ENCODE peak calls at places on chromosomes 7 and 10, in four cellular contexts. One of them, this sample, is unnamed.
A peak's percentile ranks its signal among the peaks of the same experiment; 100 is the strongest.

GRCh38 chr7:27162930-27163775 is 2.2 kb downstream of the HOXA9 start:
- DNase-seq in H1: no peak
- DNase-seq in WTC11: no peak
- DNase-seq in K562: no peak
- DNase-seq in this sample: no peak

GRCh38 chr10:76218045-76218444 is 786.6 kb downstream of the LRMDA start:
- DNase-seq in K562: no peak
- DNase-seq in H1: no peak
- DNase-seq in WTC11: no peak
- DNase-seq in this sample: peak; percentile 70

GRCh38 chr10:92689663-92690210 is at the start of gene HHEX:
- DNase-seq in K562: peak; percentile 88
- DNase-seq in H1: no peak
- DNase-seq in WTC11: peak; percentile 44
- DNase-seq in this sample: peak; percentile 87

GRCh38 chr7:48454750-48455192 is 283.5 kb downstream of the ABCA13 start:
- DNase-seq in K562: no peak
- DNase-seq in WTC11: peak; percentile 35
- DNase-seq in H1: peak; percentile 52
- DNase-seq in this sample: peak; percentile 17

GRCh38 chr10:33109788-33110469 is 151.9 kb upstream of the ITGB1 start:
- DNase-seq in K562: no peak
- DNase-seq in WTC11: no peak
- DNase-seq in H1: no peak
- DNase-seq in this sample: no peak

GRCh38 chr7:117338020-117338419 is 15.2 kb upstream of the WNT2 start:
- DNase-seq in K562: no peak
- DNase-seq in WTC11: no peak
- DNase-seq in H1: no peak
- DNase-seq in this sample: no peak

GRCh38 chr7:54904130-54904529 is 114.7 kb upstream of the EGFR start:
- DNase-seq in K562: no peak
- DNase-seq in H1: no peak
- DNase-seq in WTC11: no peak
- DNase-seq in this sample: no peak

GRCh38 chr7:116810267-116811116 is 51.9 kb upstream of the CAPZA2 start:
- DNase-seq in H1: no peak
- DNase-seq in WTC11: no peak
- DNase-seq in K562: no peak
- DNase-seq in this sample: no peak

GRCh38 chr10:1978593-1978992 is 241.3 kb upstream of the ADARB2 start:
- DNase-seq in H1: no peak
- DNase-seq in K562: no peak
- DNase-seq in WTC11: no peak
- DNase-seq in this sample: no peak

GRCh38 chr10:127556911-127557310 is 7.8 kb downstream of the NPS start:
- DNase-seq in H1: peak; percentile 82
- DNase-seq in K562: no peak
- DNase-seq in WTC11: peak; percentile 81
- DNase-seq in this sample: no peak

GRCh38 chr7:10076661-10077300 is 896.9 kb upstream of the PHF14 start:
- DNase-seq in WTC11: no peak
- DNase-seq in H1: no peak
- DNase-seq in K562: no peak
- DNase-seq in this sample: no peak

GRCh38 chr10:79401015-79401921 is 44.2 kb downstream of the ZCCHC24 start:
- DNase-seq in K562: no peak
- DNase-seq in H1: no peak
- DNase-seq in WTC11: no peak
- DNase-seq in this sample: peak; percentile 93

GRCh38 chr10:70907619-70908425 is 19.5 kb upstream of the PCBD1 start:
- DNase-seq in H1: no peak
- DNase-seq in WTC11: peak; percentile 7
- DNase-seq in K562: no peak
- DNase-seq in this sample: peak; percentile 23

GRCh38 chr10:70905071-70906021 is 17.0 kb upstream of the PCBD1 start:
- DNase-seq in K562: no peak
- DNase-seq in WTC11: peak; percentile 10
- DNase-seq in H1: no peak
- DNase-seq in this sample: peak; percentile 42

GRCh38 chr10:70906031-70906804 is 17.9 kb upstream of the PCBD1 start:
- DNase-seq in H1: no peak
- DNase-seq in WTC11: peak; percentile 3
- DNase-seq in K562: no peak
- DNase-seq in this sample: no peak

GRCh38 chr10:70908426-70909296 is 20.3 kb upstream of the PCBD1 start:
- DNase-seq in K562: no peak
- DNase-seq in H1: no peak
- DNase-seq in WTC11: peak; percentile 3
- DNase-seq in this sample: peak; percentile 7

DNA sequence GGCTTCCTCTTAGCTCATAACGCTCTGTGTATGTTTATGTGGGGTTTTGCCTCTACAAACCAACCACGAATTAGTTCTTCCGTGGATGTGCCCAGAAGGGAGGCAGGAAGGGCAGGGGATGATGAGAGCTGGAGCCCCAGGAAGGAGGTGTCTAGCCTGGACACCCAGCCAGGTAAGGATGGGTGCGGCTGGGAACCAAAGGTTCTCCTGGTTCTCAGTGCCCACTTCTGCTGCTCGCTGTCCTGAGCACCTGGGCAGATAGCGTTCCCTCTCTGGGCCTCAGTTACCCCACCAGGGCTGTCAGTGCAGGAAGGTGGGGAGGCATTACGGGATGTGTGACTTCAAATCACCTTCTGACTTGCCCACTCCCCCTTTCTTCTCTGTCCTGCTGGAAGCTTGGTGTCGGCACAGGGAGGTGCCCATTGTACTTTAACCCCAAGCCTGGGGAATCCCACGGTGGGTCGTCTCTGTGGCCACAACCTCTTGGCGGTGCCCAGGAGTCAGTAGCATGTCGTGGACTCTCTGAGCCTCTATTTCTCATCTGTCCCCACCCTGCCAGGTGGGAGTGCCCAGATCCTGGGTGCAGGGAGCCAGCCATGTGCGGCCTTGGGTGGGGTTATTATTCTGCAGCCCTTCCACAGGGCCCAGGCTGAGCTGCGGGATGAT is 18.7 kb upstream of the PCBD1 start:
- DNase-seq in WTC11: peak; percentile 6
- DNase-seq in H1: no peak
- DNase-seq in K562: no peak
- DNase-seq in this sample: peak; percentile 9
- TF ChIP-seq TEAD4 in WTC11: no peak
- TF ChIP-seq TEAD4 in H1: no peak
- TF ChIP-seq TEAD4 in K562: no peak
- TF ChIP-seq TEAD4 in this sample: no peak

DNA sequence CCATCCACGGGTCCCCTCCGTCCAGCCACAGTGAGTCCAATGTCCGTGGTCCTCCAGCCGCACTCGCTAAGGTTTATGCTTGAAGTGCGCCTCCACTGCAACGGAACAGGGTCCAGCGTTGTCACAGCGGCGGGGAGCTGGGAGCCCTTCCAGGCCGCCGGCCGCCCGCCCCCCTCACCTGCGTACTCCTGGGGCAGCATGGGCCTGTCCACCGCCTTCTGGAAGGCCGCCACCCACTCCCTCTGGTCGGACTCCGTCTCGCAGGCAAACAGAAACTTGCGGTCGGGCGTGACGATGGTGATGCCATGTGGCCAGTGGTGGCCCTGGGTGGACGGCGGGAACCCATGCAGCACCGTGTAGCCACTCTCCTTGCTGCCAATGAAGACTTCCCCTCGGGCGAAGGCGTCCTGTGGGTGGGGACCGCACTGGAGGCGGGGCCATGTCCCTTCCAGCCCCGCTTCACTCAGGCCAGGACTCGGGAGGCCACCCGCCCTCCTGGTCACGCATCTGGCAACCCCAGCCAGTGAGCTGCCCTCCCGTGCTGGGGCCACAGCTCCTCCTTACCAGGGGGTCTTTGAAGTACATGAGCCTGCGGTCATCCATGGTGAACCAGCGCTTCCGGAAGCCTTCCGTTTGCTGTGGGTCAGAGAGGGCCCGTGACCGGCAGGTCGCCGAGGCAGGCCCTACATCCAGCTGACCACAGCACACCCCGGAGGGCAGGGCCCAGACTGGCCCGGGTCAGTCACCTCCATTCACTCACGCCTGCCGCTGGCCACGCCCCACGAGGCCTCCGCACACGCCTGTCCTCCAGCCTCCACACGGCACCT is 22.7 kb downstream of the GET4 start:
- DNase-seq in H1: no peak
- DNase-seq in K562: peak; percentile 41
- DNase-seq in WTC11: no peak
- DNase-seq in this sample: no peak
- TF ChIP-seq TEAD4 in H1: no peak
- TF ChIP-seq TEAD4 in K562: no peak
- TF ChIP-seq TEAD4 in WTC11: no peak
- TF ChIP-seq TEAD4 in this sample: no peak

DNA sequence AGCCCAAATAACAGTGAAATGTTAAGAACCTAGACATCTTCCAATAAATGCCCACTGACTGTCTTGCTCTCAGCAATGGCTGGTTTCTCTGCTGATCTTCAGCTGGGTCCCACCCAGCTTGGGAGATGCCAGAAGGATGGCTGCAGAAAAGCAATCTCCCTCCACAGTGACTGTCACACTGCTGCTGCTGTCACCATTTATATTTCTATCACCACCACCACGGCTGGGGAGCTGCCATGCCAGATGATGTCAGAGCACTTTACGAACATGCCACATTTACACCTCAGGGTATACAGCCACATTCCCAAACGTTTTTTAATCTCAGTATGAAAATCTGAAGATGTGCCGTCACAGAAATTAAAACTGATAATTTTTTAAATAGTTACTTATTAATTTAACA is 29.8 kb upstream of the FRMD4A start:
- DNase-seq in H1: no peak
- DNase-seq in K562: no peak
- DNase-seq in WTC11: no peak
- DNase-seq in this sample: no peak
- TF ChIP-seq TEAD4 in H1: no peak
- TF ChIP-seq TEAD4 in K562: no peak
- TF ChIP-seq TEAD4 in WTC11: no peak
- TF ChIP-seq TEAD4 in this sample: no peak

GRCh38 chr7:159030490-159031134 is 114.1 kb downstream of the VIPR2 start:
- DNase-seq in H1: peak; percentile 87
- DNase-seq in WTC11: peak; percentile 88
- DNase-seq in K562: peak; percentile 90
- DNase-seq in this sample: peak; percentile 97
- TF ChIP-seq TEAD4 in H1: no peak
- TF ChIP-seq TEAD4 in WTC11: no peak
- TF ChIP-seq TEAD4 in K562: no peak
- TF ChIP-seq TEAD4 in this sample: no peak

DNA sequence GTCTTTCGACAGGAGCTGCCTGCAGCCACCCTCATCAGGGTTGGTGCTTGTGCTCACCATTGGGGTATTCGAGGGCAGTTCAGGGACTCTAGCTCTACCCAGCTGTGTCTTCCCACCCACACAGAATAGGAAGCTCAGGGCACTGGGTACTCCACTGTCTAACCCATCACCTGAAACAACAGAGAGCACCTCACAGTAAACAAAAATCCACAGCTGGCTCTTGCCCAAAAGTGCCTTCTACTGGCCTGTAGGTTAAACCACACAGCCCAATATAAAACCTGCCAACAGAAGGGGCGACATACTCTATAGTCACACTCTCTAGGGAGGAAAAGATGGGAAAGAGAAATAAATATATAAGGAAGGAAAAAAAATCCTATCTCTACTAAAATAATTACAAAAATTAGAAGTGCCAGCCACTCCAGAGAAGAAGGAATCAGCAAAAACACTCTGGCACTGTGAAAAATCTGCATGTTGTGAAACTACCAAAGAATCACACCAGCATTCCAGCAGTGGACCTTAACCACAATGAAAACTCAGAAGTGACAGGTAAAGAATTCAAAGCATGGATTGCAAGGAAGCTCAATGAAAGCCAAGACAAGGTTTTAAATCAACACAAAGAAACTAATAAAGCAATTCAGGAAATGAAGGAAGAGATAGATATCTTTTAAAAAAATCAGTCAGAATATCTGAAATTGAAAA is 110.0 kb downstream of the HGF start:
- DNase-seq in WTC11: no peak
- DNase-seq in K562: no peak
- DNase-seq in H1: no peak
- DNase-seq in this sample: no peak
- TF ChIP-seq TEAD4 in WTC11: no peak
- TF ChIP-seq TEAD4 in K562: no peak
- TF ChIP-seq TEAD4 in H1: peak; percentile 60
- TF ChIP-seq TEAD4 in this sample: no peak

DNA sequence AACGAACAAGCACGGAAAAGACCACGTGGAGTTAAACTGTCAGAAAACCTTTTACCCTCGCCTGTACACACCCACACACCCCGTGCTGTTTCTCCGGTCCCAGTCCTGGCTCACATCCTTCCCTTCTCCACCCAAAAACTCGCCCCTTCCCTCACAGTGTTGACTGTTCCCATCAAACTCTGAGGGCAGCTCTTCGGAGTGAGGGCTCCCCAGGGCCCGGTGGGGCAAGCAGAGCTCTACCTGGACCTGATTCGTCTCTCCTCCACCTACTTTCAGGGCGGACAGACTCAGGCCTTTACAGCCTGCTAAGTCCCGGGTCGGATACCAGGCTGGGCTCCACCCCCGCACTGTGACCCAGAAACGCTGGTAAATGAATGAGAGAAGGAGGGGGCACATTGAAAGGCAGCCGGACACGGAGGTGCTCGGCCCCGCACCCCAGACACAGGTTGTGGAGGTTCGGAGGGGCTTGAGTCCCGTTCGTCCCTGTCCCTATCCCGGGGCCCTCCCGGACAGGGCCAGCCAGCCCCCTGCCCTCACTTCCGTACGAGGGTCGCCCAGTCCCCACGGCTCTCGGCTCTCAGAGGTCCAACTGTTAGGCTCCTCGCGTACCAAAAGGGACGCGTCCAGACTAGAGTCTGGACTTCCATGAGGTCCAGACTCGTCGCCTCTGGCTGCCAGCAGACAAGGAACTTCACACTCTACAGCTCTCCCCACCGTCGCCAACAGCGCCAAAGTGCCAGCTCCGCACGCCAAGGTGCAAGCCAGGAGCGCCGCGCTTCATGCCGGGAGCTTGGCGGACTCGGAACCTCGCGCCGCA is 31.7 kb upstream of the ASL start:
- DNase-seq in K562: no peak
- DNase-seq in WTC11: peak; percentile 60
- DNase-seq in H1: peak; percentile 49
- DNase-seq in this sample: no peak
- TF ChIP-seq TEAD4 in K562: no peak
- TF ChIP-seq TEAD4 in WTC11: no peak
- TF ChIP-seq TEAD4 in H1: no peak
- TF ChIP-seq TEAD4 in this sample: no peak

GRCh38 chr7:158606111-158606510 is 18.5 kb upstream of the PTPRN2 start:
- DNase-seq in H1: no peak
- DNase-seq in K562: no peak
- DNase-seq in WTC11: no peak
- DNase-seq in this sample: no peak
- TF ChIP-seq TEAD4 in H1: no peak
- TF ChIP-seq TEAD4 in K562: no peak
- TF ChIP-seq TEAD4 in WTC11: no peak
- TF ChIP-seq TEAD4 in this sample: no peak

This sample was measured in SK-N-SH.